ENCODE peak calls at places on chromosomes 6 and 20, in four cellular contexts. One of them, this sample, is unnamed.

GRCh38 chr20:62219101-62219991 is 732 bp downstream of the HRH3 start:
- DNase-seq in heart left ventricle: no peak
- DNase-seq in T follicular helper cell: no peak
- DNase-seq in stimulated activated CD4-positive, alpha-beta T cell treated with anti-CD3 and anti-CD28 coated beads, Interleukin-4, amount 100 ng/mL, for 48 hours: no peak
- DNase-seq in this sample: no peak

GRCh38 chr6:168004945-168005344 is 7.5 kb downstream of the KIF25 start:
- DNase-seq in heart left ventricle: no peak
- DNase-seq in T follicular helper cell: no peak
- DNase-seq in stimulated activated CD4-positive, alpha-beta T cell treated with anti-CD3 and anti-CD28 coated beads, Interleukin-4, amount 100 ng/mL, for 48 hours: no peak
- DNase-seq in this sample: no peak

GRCh38 chr6:163182696-163183095 is 231.8 kb upstream of the QKI start:
- DNase-seq in heart left ventricle: no peak
- DNase-seq in T follicular helper cell: no peak
- DNase-seq in stimulated activated CD4-positive, alpha-beta T cell treated with anti-CD3 and anti-CD28 coated beads, Interleukin-4, amount 100 ng/mL, for 48 hours: no peak
- DNase-seq in this sample: no peak

GRCh38 chr20:6120491-6120988 is 2.3 kb downstream of the FERMT1 start:
- DNase-seq in heart left ventricle: no peak
- DNase-seq in T follicular helper cell: no peak
- DNase-seq in stimulated activated CD4-positive, alpha-beta T cell treated with anti-CD3 and anti-CD28 coated beads, Interleukin-4, amount 100 ng/mL, for 48 hours: no peak
- DNase-seq in this sample: no peak

GRCh38 chr6:161272600-161273355 is 1.1 kb downstream of the AGPAT4 start:
- DNase-seq in heart left ventricle: no peak
- DNase-seq in T follicular helper cell: no peak
- DNase-seq in stimulated activated CD4-positive, alpha-beta T cell treated with anti-CD3 and anti-CD28 coated beads, Interleukin-4, amount 100 ng/mL, for 48 hours: no peak
- DNase-seq in this sample: no peak

GRCh38 chr6:57257911-57258541 is 35.9 kb upstream of the RAB23 start:
- DNase-seq in heart left ventricle: no peak
- DNase-seq in T follicular helper cell: no peak
- DNase-seq in stimulated activated CD4-positive, alpha-beta T cell treated with anti-CD3 and anti-CD28 coated beads, Interleukin-4, amount 100 ng/mL, for 48 hours: no peak
- DNase-seq in this sample: no peak

GRCh38 chr6:137283940-137284910 is 65.0 kb upstream of the IFNGR1 start:
- DNase-seq in heart left ventricle: no peak
- DNase-seq in T follicular helper cell: no peak
- DNase-seq in stimulated activated CD4-positive, alpha-beta T cell treated with anti-CD3 and anti-CD28 coated beads, Interleukin-4, amount 100 ng/mL, for 48 hours: no peak
- DNase-seq in this sample: no peak

GRCh38 chr6:90079555-90080490 is 185.6 kb downstream of the GJA10 start:
- DNase-seq in heart left ventricle: no peak
- DNase-seq in T follicular helper cell: no peak
- DNase-seq in stimulated activated CD4-positive, alpha-beta T cell treated with anti-CD3 and anti-CD28 coated beads, Interleukin-4, amount 100 ng/mL, for 48 hours: no peak
- DNase-seq in this sample: no peak

GRCh38 chr6:21180155-21180554 is 413.4 kb upstream of the SOX4 start:
- DNase-seq in heart left ventricle: no peak
- DNase-seq in T follicular helper cell: no peak
- DNase-seq in stimulated activated CD4-positive, alpha-beta T cell treated with anti-CD3 and anti-CD28 coated beads, Interleukin-4, amount 100 ng/mL, for 48 hours: no peak
- DNase-seq in this sample: no peak

GRCh38 chr6:167654389-167654788 is 172.3 kb upstream of the AFDN start:
- DNase-seq in heart left ventricle: no peak
- DNase-seq in T follicular helper cell: no peak
- DNase-seq in stimulated activated CD4-positive, alpha-beta T cell treated with anti-CD3 and anti-CD28 coated beads, Interleukin-4, amount 100 ng/mL, for 48 hours: no peak
- DNase-seq in this sample: no peak

GRCh38 chr20:63029358-63030121 is 22.8 kb upstream of the BHLHE23 start:
- DNase-seq in heart left ventricle: peak
- DNase-seq in T follicular helper cell: no peak
- DNase-seq in stimulated activated CD4-positive, alpha-beta T cell treated with anti-CD3 and anti-CD28 coated beads, Interleukin-4, amount 100 ng/mL, for 48 hours: no peak
- DNase-seq in this sample: no peak

GRCh38 chr6:38495922-38496635 is 143.7 kb downstream of the BTBD9 start:
- DNase-seq in heart left ventricle: no peak
- DNase-seq in T follicular helper cell: no peak
- DNase-seq in stimulated activated CD4-positive, alpha-beta T cell treated with anti-CD3 and anti-CD28 coated beads, Interleukin-4, amount 100 ng/mL, for 48 hours: no peak
- DNase-seq in this sample: no peak

GRCh38 chr20:23193985-23194384 is 107.9 kb upstream of the CD93 start:
- DNase-seq in heart left ventricle: no peak
- DNase-seq in T follicular helper cell: no peak
- DNase-seq in stimulated activated CD4-positive, alpha-beta T cell treated with anti-CD3 and anti-CD28 coated beads, Interleukin-4, amount 100 ng/mL, for 48 hours: no peak
- DNase-seq in this sample: no peak

GRCh38 chr20:9457055-9457454 is 57.3 kb upstream of the LAMP5 start:
- DNase-seq in heart left ventricle: no peak
- DNase-seq in T follicular helper cell: no peak
- DNase-seq in stimulated activated CD4-positive, alpha-beta T cell treated with anti-CD3 and anti-CD28 coated beads, Interleukin-4, amount 100 ng/mL, for 48 hours: no peak
- DNase-seq in this sample: no peak

GRCh38 chr6:149360536-149360935 is 39.5 kb upstream of the SUMO4 start:
- DNase-seq in heart left ventricle: no peak
- DNase-seq in T follicular helper cell: no peak
- DNase-seq in stimulated activated CD4-positive, alpha-beta T cell treated with anti-CD3 and anti-CD28 coated beads, Interleukin-4, amount 100 ng/mL, for 48 hours: no peak
- DNase-seq in this sample: no peak

GRCh38 chr6:49570474-49571079 is 20.1 kb downstream of the C6orf141 start:
- DNase-seq in heart left ventricle: no peak
- DNase-seq in T follicular helper cell: no peak
- DNase-seq in stimulated activated CD4-positive, alpha-beta T cell treated with anti-CD3 and anti-CD28 coated beads, Interleukin-4, amount 100 ng/mL, for 48 hours: no peak
- DNase-seq in this sample: no peak

GRCh38 chr6:90403489-90404381 is 107.1 kb upstream of the BACH2 start:
- DNase-seq in heart left ventricle: peak
- DNase-seq in T follicular helper cell: no peak
- DNase-seq in stimulated activated CD4-positive, alpha-beta T cell treated with anti-CD3 and anti-CD28 coated beads, Interleukin-4, amount 100 ng/mL, for 48 hours: no peak
- DNase-seq in this sample: no peak

GRCh38 chr20:10263385-10264165 is 44.9 kb downstream of the SNAP25 start:
- DNase-seq in heart left ventricle: no peak
- DNase-seq in T follicular helper cell: no peak
- DNase-seq in stimulated activated CD4-positive, alpha-beta T cell treated with anti-CD3 and anti-CD28 coated beads, Interleukin-4, amount 100 ng/mL, for 48 hours: no peak
- DNase-seq in this sample: no peak

GRCh38 chr6:6283747-6284146 is 36.7 kb downstream of the F13A1 start:
- DNase-seq in heart left ventricle: no peak
- DNase-seq in T follicular helper cell: no peak
- DNase-seq in stimulated activated CD4-positive, alpha-beta T cell treated with anti-CD3 and anti-CD28 coated beads, Interleukin-4, amount 100 ng/mL, for 48 hours: no peak
- DNase-seq in this sample: no peak

GRCh38 chr20:10217517-10218410 is 866 bp upstream of the SNAP25 start:
- DNase-seq in heart left ventricle: no peak
- DNase-seq in T follicular helper cell: no peak
- DNase-seq in stimulated activated CD4-positive, alpha-beta T cell treated with anti-CD3 and anti-CD28 coated beads, Interleukin-4, amount 100 ng/mL, for 48 hours: peak
- DNase-seq in this sample: no peak

GRCh38 chr6:169766921-169767736 is 15.7 kb downstream of the ERMARD start:
- DNase-seq in heart left ventricle: no peak
- DNase-seq in T follicular helper cell: no peak
- DNase-seq in stimulated activated CD4-positive, alpha-beta T cell treated with anti-CD3 and anti-CD28 coated beads, Interleukin-4, amount 100 ng/mL, for 48 hours: no peak
- DNase-seq in this sample: no peak

GRCh38 chr6:996271-996852 is 303.4 kb upstream of the EXOC2 start:
- DNase-seq in heart left ventricle: no peak
- DNase-seq in T follicular helper cell: no peak
- DNase-seq in stimulated activated CD4-positive, alpha-beta T cell treated with anti-CD3 and anti-CD28 coated beads, Interleukin-4, amount 100 ng/mL, for 48 hours: no peak
- DNase-seq in this sample: no peak

GRCh38 chr6:11392778-11393507 is 144.6 kb upstream of the TMEM170B start:
- DNase-seq in heart left ventricle: peak
- DNase-seq in T follicular helper cell: no peak
- DNase-seq in stimulated activated CD4-positive, alpha-beta T cell treated with anti-CD3 and anti-CD28 coated beads, Interleukin-4, amount 100 ng/mL, for 48 hours: no peak
- DNase-seq in this sample: no peak

GRCh38 chr6:108732101-108732870 is 115.9 kb upstream of the ARMC2 start:
- DNase-seq in heart left ventricle: no peak
- DNase-seq in T follicular helper cell: no peak
- DNase-seq in stimulated activated CD4-positive, alpha-beta T cell treated with anti-CD3 and anti-CD28 coated beads, Interleukin-4, amount 100 ng/mL, for 48 hours: no peak
- DNase-seq in this sample: no peak

GRCh38 chr6:133114973-133115372 is 126.2 kb upstream of the EYA4 start:
- DNase-seq in heart left ventricle: no peak
- DNase-seq in T follicular helper cell: no peak
- DNase-seq in stimulated activated CD4-positive, alpha-beta T cell treated with anti-CD3 and anti-CD28 coated beads, Interleukin-4, amount 100 ng/mL, for 48 hours: no peak
- DNase-seq in this sample: no peak

GRCh38 chr20:25340380-25340779 is 50.3 kb downstream of the ABHD12 start:
- DNase-seq in heart left ventricle: no peak
- DNase-seq in T follicular helper cell: no peak
- DNase-seq in stimulated activated CD4-positive, alpha-beta T cell treated with anti-CD3 and anti-CD28 coated beads, Interleukin-4, amount 100 ng/mL, for 48 hours: no peak
- DNase-seq in this sample: no peak

GRCh38 chr6:142900467-142900961 is 44.5 kb downstream of the HIVEP2 start:
- DNase-seq in heart left ventricle: peak
- DNase-seq in T follicular helper cell: peak
- DNase-seq in stimulated activated CD4-positive, alpha-beta T cell treated with anti-CD3 and anti-CD28 coated beads, Interleukin-4, amount 100 ng/mL, for 48 hours: no peak
- DNase-seq in this sample: peak